ENCODE peak calls at places on chromosome 13, in nine cellular contexts. One of them, this sample, is unnamed.

GRCh38 chr13:36612242-36612641 is 61.6 kb upstream of the SERTM1 start:
- DNase-seq in tibial nerve: no peak
- DNase-seq in psoas muscle: no peak
- DNase-seq in dorsolateral prefrontal cortex: no peak
- DNase-seq in pancreas: no peak
- DNase-seq in CD4-positive, CD25-positive, alpha-beta regulatory T cell: no peak
- DNase-seq in mammary epithelial cell: no peak
- DNase-seq in AG04450: no peak
- DNase-seq in spleen: no peak
- DNase-seq in this sample: no peak

GRCh38 chr13:73058741-73059459 is at the start of gene KLF5:
- DNase-seq in tibial nerve: peak
- DNase-seq in psoas muscle: peak
- DNase-seq in dorsolateral prefrontal cortex: peak
- DNase-seq in pancreas: peak
- DNase-seq in CD4-positive, CD25-positive, alpha-beta regulatory T cell: peak
- DNase-seq in mammary epithelial cell: peak
- DNase-seq in AG04450: peak
- DNase-seq in spleen: peak
- DNase-seq in this sample: peak

GRCh38 chr13:88456155-88456554 is 785.0 kb downstream of the SLITRK5 start:
- DNase-seq in tibial nerve: no peak
- DNase-seq in psoas muscle: no peak
- DNase-seq in dorsolateral prefrontal cortex: no peak
- DNase-seq in pancreas: no peak
- DNase-seq in CD4-positive, CD25-positive, alpha-beta regulatory T cell: no peak
- DNase-seq in mammary epithelial cell: no peak
- DNase-seq in AG04450: no peak
- DNase-seq in spleen: no peak
- DNase-seq in this sample: no peak

GRCh38 chr13:112140366-112140765 is 73.4 kb downstream of the SOX1 start:
- DNase-seq in tibial nerve: no peak
- DNase-seq in psoas muscle: no peak
- DNase-seq in dorsolateral prefrontal cortex: no peak
- DNase-seq in pancreas: no peak
- DNase-seq in CD4-positive, CD25-positive, alpha-beta regulatory T cell: no peak
- DNase-seq in mammary epithelial cell: no peak
- DNase-seq in AG04450: no peak
- DNase-seq in spleen: peak
- DNase-seq in this sample: no peak

GRCh38 chr13:112752711-112753541 is 63.1 kb downstream of the ATP11A start:
- DNase-seq in tibial nerve: no peak
- DNase-seq in psoas muscle: no peak
- DNase-seq in dorsolateral prefrontal cortex: peak
- DNase-seq in pancreas: no peak
- DNase-seq in CD4-positive, CD25-positive, alpha-beta regulatory T cell: peak
- DNase-seq in mammary epithelial cell: peak
- DNase-seq in AG04450: no peak
- DNase-seq in spleen: peak
- DNase-seq in this sample: no peak

GRCh38 chr13:108932206-108932605 is 302.8 kb downstream of the MYO16 start:
- DNase-seq in tibial nerve: no peak
- DNase-seq in psoas muscle: no peak
- DNase-seq in dorsolateral prefrontal cortex: no peak
- DNase-seq in pancreas: no peak
- DNase-seq in CD4-positive, CD25-positive, alpha-beta regulatory T cell: no peak
- DNase-seq in mammary epithelial cell: no peak
- DNase-seq in AG04450: no peak
- DNase-seq in spleen: no peak
- DNase-seq in this sample: no peak

GRCh38 chr13:105971720-105972119 is 563.7 kb downstream of the EFNB2 start:
- DNase-seq in tibial nerve: no peak
- DNase-seq in psoas muscle: no peak
- DNase-seq in dorsolateral prefrontal cortex: no peak
- DNase-seq in pancreas: no peak
- DNase-seq in CD4-positive, CD25-positive, alpha-beta regulatory T cell: no peak
- DNase-seq in mammary epithelial cell: no peak
- DNase-seq in AG04450: no peak
- DNase-seq in spleen: no peak
- DNase-seq in this sample: no peak

GRCh38 chr13:90717451-90717936 is 630.0 kb upstream of the MIR17HG start:
- DNase-seq in tibial nerve: no peak
- DNase-seq in psoas muscle: no peak
- DNase-seq in dorsolateral prefrontal cortex: no peak
- DNase-seq in pancreas: no peak
- DNase-seq in CD4-positive, CD25-positive, alpha-beta regulatory T cell: no peak
- DNase-seq in mammary epithelial cell: peak
- DNase-seq in AG04450: no peak
- DNase-seq in spleen: no peak
- DNase-seq in this sample: no peak

GRCh38 chr13:76723551-76724232 is 162.5 kb downstream of the KCTD12 start:
- DNase-seq in tibial nerve: no peak
- DNase-seq in psoas muscle: peak
- DNase-seq in dorsolateral prefrontal cortex: no peak
- DNase-seq in pancreas: no peak
- DNase-seq in CD4-positive, CD25-positive, alpha-beta regulatory T cell: peak
- DNase-seq in mammary epithelial cell: peak
- DNase-seq in AG04450: peak
- DNase-seq in spleen: no peak
- DNase-seq in this sample: peak

GRCh38 chr13:31161583-31162150 is at the start of gene HSPH1:
- DNase-seq in tibial nerve: peak
- DNase-seq in psoas muscle: peak
- DNase-seq in dorsolateral prefrontal cortex: peak
- DNase-seq in pancreas: peak
- DNase-seq in CD4-positive, CD25-positive, alpha-beta regulatory T cell: peak
- DNase-seq in mammary epithelial cell: peak
- DNase-seq in AG04450: peak
- DNase-seq in spleen: peak
- DNase-seq in this sample: peak

GRCh38 chr13:78147905-78148304 is 229.3 kb upstream of the EDNRB start:
- DNase-seq in tibial nerve: no peak
- DNase-seq in psoas muscle: no peak
- DNase-seq in dorsolateral prefrontal cortex: no peak
- DNase-seq in pancreas: no peak
- DNase-seq in CD4-positive, CD25-positive, alpha-beta regulatory T cell: no peak
- DNase-seq in mammary epithelial cell: peak
- DNase-seq in AG04450: peak
- DNase-seq in spleen: no peak
- DNase-seq in this sample: no peak

GRCh38 chr13:98866882-98867281 is 111.0 kb downstream of the DOCK9 start:
- DNase-seq in tibial nerve: no peak
- DNase-seq in psoas muscle: no peak
- DNase-seq in dorsolateral prefrontal cortex: no peak
- DNase-seq in pancreas: no peak
- DNase-seq in CD4-positive, CD25-positive, alpha-beta regulatory T cell: no peak
- DNase-seq in mammary epithelial cell: no peak
- DNase-seq in AG04450: no peak
- DNase-seq in spleen: no peak
- DNase-seq in this sample: no peak

GRCh38 chr13:39263033-39263432 is 224.8 kb downstream of the NHLRC3 start:
- DNase-seq in tibial nerve: peak
- DNase-seq in psoas muscle: peak
- DNase-seq in dorsolateral prefrontal cortex: peak
- DNase-seq in pancreas: no peak
- DNase-seq in CD4-positive, CD25-positive, alpha-beta regulatory T cell: peak
- DNase-seq in mammary epithelial cell: peak
- DNase-seq in AG04450: no peak
- DNase-seq in spleen: no peak
- DNase-seq in this sample: no peak

GRCh38 chr13:30847697-30848307 is 58.3 kb upstream of the MEDAG start:
- DNase-seq in tibial nerve: no peak
- DNase-seq in psoas muscle: no peak
- DNase-seq in dorsolateral prefrontal cortex: no peak
- DNase-seq in pancreas: no peak
- DNase-seq in CD4-positive, CD25-positive, alpha-beta regulatory T cell: no peak
- DNase-seq in mammary epithelial cell: peak
- DNase-seq in AG04450: peak
- DNase-seq in spleen: no peak
- DNase-seq in this sample: no peak

DNA sequence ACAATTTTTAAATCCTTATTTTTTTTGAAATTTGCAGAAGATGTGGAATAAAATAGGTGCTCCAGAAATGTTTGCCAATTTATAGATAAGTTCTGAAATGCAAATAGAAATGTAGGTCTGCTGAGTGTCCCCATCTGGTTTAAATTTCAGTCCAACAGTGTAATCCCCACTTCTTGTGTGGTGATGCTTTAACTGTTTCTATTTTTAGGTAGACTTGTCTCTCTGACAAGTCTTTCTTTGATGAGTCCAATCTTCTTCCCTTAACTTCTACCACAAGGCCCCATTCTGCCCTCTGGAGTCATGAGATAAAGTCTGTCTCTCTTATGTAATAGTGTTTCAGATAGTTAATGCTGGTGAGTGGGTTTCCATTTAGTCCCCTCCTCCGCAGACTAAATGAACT is 390.4 kb downstream of the RFC3 start:
- DNase-seq in tibial nerve: no peak
- DNase-seq in psoas muscle: no peak
- DNase-seq in dorsolateral prefrontal cortex: no peak
- DNase-seq in pancreas: no peak
- DNase-seq in CD4-positive, CD25-positive, alpha-beta regulatory T cell: no peak
- DNase-seq in mammary epithelial cell: no peak
- DNase-seq in AG04450: no peak
- DNase-seq in spleen: no peak
- DNase-seq in this sample: no peak
- H3K27ac ChIP-seq in tibial nerve: no peak
- H3K27ac ChIP-seq in psoas muscle: no peak
- H3K27ac ChIP-seq in dorsolateral prefrontal cortex: no peak
- H3K27ac ChIP-seq in pancreas: no peak
- H3K27ac ChIP-seq in CD4-positive, CD25-positive, alpha-beta regulatory T cell: no peak
- H3K27ac ChIP-seq in mammary epithelial cell: no peak
- H3K27ac ChIP-seq in AG04450: no peak
- H3K27ac ChIP-seq in spleen: no peak
- H3K27ac ChIP-seq in this sample: no peak

GRCh38 chr13:48642061-48642460 is 11.7 kb upstream of the CYSLTR2 start:
- DNase-seq in tibial nerve: no peak
- DNase-seq in psoas muscle: no peak
- DNase-seq in dorsolateral prefrontal cortex: no peak
- DNase-seq in pancreas: no peak
- DNase-seq in CD4-positive, CD25-positive, alpha-beta regulatory T cell: no peak
- DNase-seq in mammary epithelial cell: no peak
- DNase-seq in AG04450: no peak
- DNase-seq in spleen: no peak
- DNase-seq in this sample: no peak
- H3K27ac ChIP-seq in tibial nerve: no peak
- H3K27ac ChIP-seq in psoas muscle: no peak
- H3K27ac ChIP-seq in dorsolateral prefrontal cortex: no peak
- H3K27ac ChIP-seq in pancreas: no peak
- H3K27ac ChIP-seq in CD4-positive, CD25-positive, alpha-beta regulatory T cell: no peak
- H3K27ac ChIP-seq in mammary epithelial cell: no peak
- H3K27ac ChIP-seq in AG04450: no peak
- H3K27ac ChIP-seq in spleen: no peak
- H3K27ac ChIP-seq in this sample: no peak

GRCh38 chr13:25904830-25905229 is 147.0 kb downstream of the SHISA2 start:
- DNase-seq in tibial nerve: no peak
- DNase-seq in psoas muscle: no peak
- DNase-seq in dorsolateral prefrontal cortex: no peak
- DNase-seq in pancreas: no peak
- DNase-seq in CD4-positive, CD25-positive, alpha-beta regulatory T cell: no peak
- DNase-seq in mammary epithelial cell: no peak
- DNase-seq in AG04450: no peak
- DNase-seq in spleen: no peak
- DNase-seq in this sample: no peak

GRCh38 chr13:25905411-25906010 is 146.3 kb downstream of the SHISA2 start:
- DNase-seq in tibial nerve: no peak
- DNase-seq in psoas muscle: no peak
- DNase-seq in dorsolateral prefrontal cortex: no peak
- DNase-seq in pancreas: no peak
- DNase-seq in CD4-positive, CD25-positive, alpha-beta regulatory T cell: no peak
- DNase-seq in mammary epithelial cell: no peak
- DNase-seq in AG04450: no peak
- DNase-seq in spleen: no peak
- DNase-seq in this sample: no peak

GRCh38 chr13:25902946-25903345 is 148.9 kb downstream of the SHISA2 start:
- DNase-seq in tibial nerve: no peak
- DNase-seq in psoas muscle: no peak
- DNase-seq in dorsolateral prefrontal cortex: no peak
- DNase-seq in pancreas: no peak
- DNase-seq in CD4-positive, CD25-positive, alpha-beta regulatory T cell: peak
- DNase-seq in mammary epithelial cell: no peak
- DNase-seq in AG04450: no peak
- DNase-seq in spleen: no peak
- DNase-seq in this sample: no peak

GRCh38 chr13:25908390-25908789 is 143.4 kb downstream of the SHISA2 start:
- DNase-seq in tibial nerve: no peak
- DNase-seq in psoas muscle: no peak
- DNase-seq in dorsolateral prefrontal cortex: no peak
- DNase-seq in pancreas: no peak
- DNase-seq in CD4-positive, CD25-positive, alpha-beta regulatory T cell: no peak
- DNase-seq in mammary epithelial cell: no peak
- DNase-seq in AG04450: no peak
- DNase-seq in spleen: no peak
- DNase-seq in this sample: no peak

DNA sequence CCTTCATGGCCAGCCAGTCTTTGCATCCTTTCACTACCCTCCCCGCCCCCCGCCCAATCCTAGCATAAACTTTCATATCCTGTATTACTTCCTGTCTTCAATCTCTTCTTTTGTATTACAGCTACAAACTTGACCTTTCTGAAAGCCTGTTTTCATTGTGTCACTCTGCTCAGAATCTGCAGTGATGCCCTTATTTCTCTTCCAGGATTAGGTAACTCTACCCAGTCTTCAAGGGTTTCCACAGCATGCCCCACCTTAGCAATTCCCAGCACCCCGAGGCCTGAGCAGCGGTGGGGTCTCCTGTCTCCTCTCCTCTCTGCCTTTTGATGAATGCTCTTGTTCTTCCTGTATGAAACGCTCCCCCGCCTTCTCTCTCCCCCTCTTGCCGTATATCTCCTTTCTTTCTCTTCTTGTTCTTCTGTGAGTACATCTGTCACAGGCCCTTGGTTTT is 145.6 kb downstream of the SHISA2 start:
- DNase-seq in tibial nerve: no peak
- DNase-seq in psoas muscle: no peak
- DNase-seq in dorsolateral prefrontal cortex: no peak
- DNase-seq in pancreas: no peak
- DNase-seq in CD4-positive, CD25-positive, alpha-beta regulatory T cell: peak
- DNase-seq in mammary epithelial cell: no peak
- DNase-seq in AG04450: no peak
- DNase-seq in spleen: no peak
- DNase-seq in this sample: no peak
- H3K27ac ChIP-seq in tibial nerve: no peak
- H3K27ac ChIP-seq in psoas muscle: no peak
- H3K27ac ChIP-seq in dorsolateral prefrontal cortex: no peak
- H3K27ac ChIP-seq in pancreas: no peak
- H3K27ac ChIP-seq in CD4-positive, CD25-positive, alpha-beta regulatory T cell: peak
- H3K27ac ChIP-seq in mammary epithelial cell: no peak
- H3K27ac ChIP-seq in AG04450: no peak
- H3K27ac ChIP-seq in spleen: peak
- H3K27ac ChIP-seq in this sample: no peak

DNA sequence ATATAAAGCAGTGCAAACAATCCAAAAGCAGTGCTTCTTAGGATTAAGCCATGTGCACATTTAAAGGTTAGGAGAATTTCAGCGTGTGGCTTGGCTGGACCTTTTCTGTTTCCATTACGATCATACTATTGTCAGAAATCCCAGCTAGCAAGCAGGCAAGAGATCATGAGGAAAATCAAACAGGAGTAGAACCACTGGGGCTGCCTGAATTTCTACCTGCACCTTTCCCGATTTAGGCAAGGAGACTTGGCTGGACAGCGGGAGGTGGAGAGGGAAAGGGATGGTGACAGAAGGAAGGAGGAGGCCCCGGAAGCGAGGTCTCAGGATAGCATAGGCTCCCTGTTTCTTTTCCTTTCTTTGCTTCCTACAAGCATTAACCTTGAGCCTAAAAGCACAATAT is 102.5 kb downstream of the FGF14 start:
- DNase-seq in tibial nerve: no peak
- DNase-seq in psoas muscle: no peak
- DNase-seq in dorsolateral prefrontal cortex: no peak
- DNase-seq in pancreas: no peak
- DNase-seq in CD4-positive, CD25-positive, alpha-beta regulatory T cell: no peak
- DNase-seq in mammary epithelial cell: no peak
- DNase-seq in AG04450: no peak
- DNase-seq in spleen: no peak
- DNase-seq in this sample: no peak
- H3K27ac ChIP-seq in tibial nerve: no peak
- H3K27ac ChIP-seq in psoas muscle: no peak
- H3K27ac ChIP-seq in dorsolateral prefrontal cortex: no peak
- H3K27ac ChIP-seq in pancreas: no peak
- H3K27ac ChIP-seq in CD4-positive, CD25-positive, alpha-beta regulatory T cell: no peak
- H3K27ac ChIP-seq in mammary epithelial cell: no peak
- H3K27ac ChIP-seq in AG04450: no peak
- H3K27ac ChIP-seq in spleen: no peak
- H3K27ac ChIP-seq in this sample: no peak